ENCODE peak calls at places on chromosome 13, in ten cellular contexts. W is psoas muscle, J is fibroblast of villous mesenchyme, D is choroid plexus epithelial cell, Z is omental fat pad, L is mucosa of descending colon, U is lower leg skin, C is mammary epithelial cell, K is bronchial epithelial cell, B is fibroblast of mammary gland. O is an unnamed sample.
A peak's percentile ranks its signal among the peaks of the same experiment; 100 is the strongest.

GRCh38 chr13:93767917-93768422 is 541.4 kb downstream of the GPC6 start:
- DNase-seq in B (no peak), J (no peak), L (no peak), W (no peak), U (no peak), K (no peak), Z (no peak), C (no peak), D (peak; percentile 53), O (no peak)

GRCh38 chr13:108777421-108778420 is 148.3 kb downstream of the MYO16 start:
- DNase-seq in L (no peak), D (peak; percentile 86), Z (no peak), K (no peak), B (peak; percentile 41), W (no peak), U (no peak), C (no peak), J (no peak), O (no peak)

GRCh38 chr13:41931337-41931736 is 29.6 kb downstream of the VWA8 start:
- DNase-seq in J (peak; percentile 17), U (no peak), C (no peak), B (peak; percentile 64), K (no peak), L (no peak), W (no peak), Z (no peak), D (peak; percentile 25), O (no peak)

GRCh38 chr13:43057653-43058317 is 34.4 kb downstream of the DNAJC15 start:
- DNase-seq in B (no peak), W (no peak), C (no peak), D (peak; percentile 76), J (peak; percentile 44), Z (no peak), U (no peak), K (no peak), L (no peak), O (no peak)

GRCh38 chr13:49536144-49536873 is 40.6 kb downstream of the PHF11 start:
- DNase-seq in C (no peak), D (no peak), U (no peak), K (no peak), Z (no peak), J (no peak), L (no peak), W (no peak), B (no peak), O (no peak)

GRCh38 chr13:94722596-94722995 is 10.3 kb upstream of the SOX21 start:
- DNase-seq in W (no peak), K (no peak), C (no peak), D (no peak), U (no peak), B (no peak), Z (no peak), L (no peak), J (no peak), O (no peak)

GRCh38 chr13:35349673-35350278 is 126.7 kb downstream of the MAB21L1 start:
- DNase-seq in L (no peak), W (no peak), B (peak; percentile 39), J (peak; percentile 0), D (peak; percentile 15), C (peak; percentile 9), Z (no peak), U (no peak), K (peak; percentile 51), O (no peak)

GRCh38 chr13:38697628-38698333 is 10.9 kb downstream of the FREM2 start:
- DNase-seq in C (peak; percentile 28), D (peak; percentile 17), K (peak; percentile 47), U (no peak), L (no peak), Z (no peak), W (no peak), J (no peak), B (peak; percentile 7), O (no peak)

GRCh38 chr13:29905845-29906244 is 55.4 kb upstream of the UBL3 start:
- DNase-seq in C (peak; percentile 70), L (no peak), B (peak; percentile 68), D (peak; percentile 77), Z (no peak), J (peak; percentile 78), W (no peak), U (peak; percentile 83), K (peak; percentile 76), O (no peak)

GRCh38 chr13:27168870-27169525 is 2.6 kb downstream of the USP12 start:
- DNase-seq in L (no peak), K (peak; percentile 20), U (no peak), W (no peak), C (no peak), B (peak; percentile 36), Z (no peak), J (peak; percentile 14), D (no peak), O (no peak)

GRCh38 chr13:93309886-93310520 is 83.4 kb downstream of the GPC6 start:
- DNase-seq in D (peak; percentile 96), U (no peak), J (peak; percentile 71), W (no peak), Z (no peak), K (peak; percentile 75), C (peak; percentile 90), B (peak; percentile 89), L (no peak), O (no peak)

GRCh38 chr13:40370662-40371061 is 295.8 kb downstream of the FOXO1 start:
- DNase-seq in W (no peak), J (no peak), U (peak; percentile 1), B (no peak), Z (no peak), L (no peak), K (no peak), C (no peak), D (no peak), O (no peak)

GRCh38 chr13:99056381-99057014 is 78.6 kb upstream of the DOCK9 start:
- DNase-seq in U (no peak), C (peak; percentile 15), B (peak; percentile 38), J (no peak), K (peak; percentile 79), D (no peak), W (no peak), L (no peak), Z (no peak), O (no peak)

GRCh38 chr13:107590556-107590955 is 624.8 kb downstream of the LIG4 start:
- DNase-seq in J (no peak), B (no peak), K (no peak), C (no peak), L (no peak), U (no peak), W (no peak), Z (no peak), D (peak; percentile 41), O (no peak)

GRCh38 chr13:42891591-42891990 is 100.5 kb downstream of the EPSTI1 start:
- DNase-seq in U (no peak), J (no peak), C (no peak), L (no peak), Z (no peak), W (no peak), K (peak; percentile 48), B (no peak), D (no peak), O (no peak)

GRCh38 chr13:104534847-104535246 is 1468.6 kb upstream of the SLC10A2 start:
- DNase-seq in L (no peak), B (no peak), W (no peak), J (no peak), D (no peak), U (no peak), C (no peak), Z (no peak), K (no peak), O (no peak)

DNA sequence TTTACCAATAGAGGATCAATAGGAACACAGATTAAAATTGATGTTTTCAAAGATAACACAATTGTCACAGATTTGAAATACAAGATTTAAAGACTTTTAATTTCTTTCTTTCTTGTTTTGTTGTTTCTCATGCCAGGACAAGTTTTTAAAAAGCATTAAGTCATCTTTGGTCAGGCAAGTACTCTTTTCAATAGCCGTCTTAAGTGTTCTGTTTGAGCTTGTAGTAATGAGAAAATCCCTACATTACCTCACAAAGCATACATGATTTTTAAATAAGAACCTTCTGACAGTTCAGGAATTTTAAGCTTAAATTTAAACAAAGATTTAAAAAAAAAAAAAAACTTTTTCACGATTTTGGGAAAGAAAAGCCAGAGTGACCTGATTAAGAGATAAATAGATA is 216.3 kb upstream of the PRR20A start:
- DNase-seq in W (no peak), C (no peak), U (no peak), Z (no peak), J (no peak), B (no peak), K (peak; percentile 61), L (no peak), D (no peak), O (no peak)
- TF ChIP-seq CTCF in W (no peak), C (no peak), U (no peak), Z (no peak), J (no peak), B (no peak), K (no peak), L (no peak), D (no peak), O (no peak)

GRCh38 chr13:24407844-24408243 is 98.5 kb downstream of the C1QTNF9 start:
- DNase-seq in C (no peak), J (no peak), Z (no peak), D (no peak), K (no peak), L (no peak), B (no peak), U (no peak), W (no peak), O (no peak)
- TF ChIP-seq CTCF in C (peak; percentile 29), J (peak; percentile 22), Z (no peak), D (no peak), K (no peak), L (no peak), B (peak; percentile 25), U (no peak), W (no peak), O (no peak)

GRCh38 chr13:101152184-101152583 is 264.1 kb downstream of the NALCN start:
- DNase-seq in Z (no peak), L (no peak), D (no peak), J (peak; percentile 28), U (no peak), K (no peak), B (no peak), C (no peak), W (no peak), O (no peak)

GRCh38 chr13:101157261-101157660 is 259.0 kb downstream of the NALCN start:
- DNase-seq in D (no peak), L (no peak), Z (no peak), C (peak; percentile 18), K (peak; percentile 4), B (no peak), W (no peak), U (no peak), J (no peak), O (no peak)

GRCh38 chr13:101150998-101151397 is 265.3 kb downstream of the NALCN start:
- DNase-seq in J (peak; percentile 23), D (peak; percentile 62), K (no peak), U (no peak), B (peak; percentile 26), W (no peak), L (no peak), C (no peak), Z (no peak), O (no peak)

GRCh38 chr13:101155920-101156319 is 260.4 kb downstream of the NALCN start:
- DNase-seq in D (peak; percentile 31), B (peak; percentile 16), W (no peak), C (no peak), Z (no peak), L (no peak), U (no peak), J (no peak), K (no peak), O (no peak)
- TF ChIP-seq CTCF in D (peak; percentile 66), B (peak; percentile 65), W (no peak), C (peak; percentile 41), Z (no peak), L (no peak), U (no peak), J (peak; percentile 63), K (peak; percentile 47), O (peak; percentile 30)

GRCh38 chr13:73394066-73394465 is 335.3 kb downstream of the KLF5 start:
- DNase-seq in Z (no peak), L (no peak), J (no peak), C (peak; percentile 27), U (no peak), D (no peak), B (no peak), K (peak; percentile 81), W (no peak), O (no peak)
- TF ChIP-seq CTCF in Z (no peak), L (no peak), J (no peak), C (no peak), U (no peak), D (no peak), B (no peak), K (no peak), W (no peak), O (no peak)

O was measured in mesothelial cell of epicardium.